ENCODE peak calls at places on chromosomes 3 and 15, in ten cellular contexts. U, C, Q, L, D, G, P, R, K and H are unnamed samples.

GRCh38 chr3:125110016-125110875 is 54.4 kb upstream of the HEG1 start:
- DNase-seq in C (peak; percentile 88), K (no peak), U (no peak), P (no peak), D (no peak), G (no peak), R (peak; percentile 87), L (no peak), Q (no peak), H (no peak)

GRCh38 chr15:68112711-68113110 is 58.6 kb downstream of the PIAS1 start:
- DNase-seq in R (no peak), K (no peak), P (no peak), U (no peak), L (no peak), Q (no peak), C (peak; percentile 36), D (no peak), G (no peak), H (no peak)

GRCh38 chr15:66233487-66234415 is 19.8 kb downstream of the MEGF11 start:
- DNase-seq in R (no peak), D (no peak), P (peak; percentile 34), C (peak; percentile 26), K (no peak), G (no peak), L (no peak), Q (no peak), U (no peak), H (no peak)

GRCh38 chr3:71725279-71725991 is at the start of gene EIF4E3:
- DNase-seq in G (no peak), Q (no peak), P (peak; percentile 38), R (peak; percentile 35), K (peak; percentile 89), U (peak; percentile 93), L (no peak), C (no peak), D (peak; percentile 31), H (peak; percentile 81)

GRCh38 chr3:13891492-13892073 is 11.7 kb upstream of the WNT7A start:
- DNase-seq in R (no peak), P (peak; percentile 17), D (no peak), L (no peak), G (no peak), U (no peak), C (no peak), K (no peak), Q (no peak), H (no peak)

GRCh38 chr3:153595186-153595815 is 433.3 kb downstream of the RAP2B start:
- DNase-seq in G (no peak), D (no peak), P (peak; percentile 23), C (peak; percentile 45), U (peak; percentile 1), R (peak; percentile 68), Q (peak; percentile 40), L (no peak), K (no peak), H (no peak)

GRCh38 chr15:25238716-25239470 is 199.9 kb downstream of the UBE3A start:
- DNase-seq in D (no peak), U (no peak), K (peak; percentile 37), G (no peak), Q (no peak), P (no peak), C (no peak), L (no peak), R (no peak), H (peak; percentile 14)

GRCh38 chr3:157572559-157573270 is 69.5 kb upstream of the VEPH1 start:
- DNase-seq in U (peak; percentile 55), K (no peak), G (no peak), C (peak; percentile 32), D (no peak), L (no peak), P (peak; percentile 56), Q (peak; percentile 77), R (peak; percentile 81), H (no peak)

GRCh38 chr3:112463250-112463649 is 36.0 kb downstream of the BTLA start:
- DNase-seq in C (no peak), L (no peak), U (no peak), Q (no peak), K (no peak), D (no peak), R (no peak), G (no peak), P (no peak), H (no peak)

GRCh38 chr3:172253200-172253599 is 195.1 kb downstream of the GHSR start:
- DNase-seq in C (no peak), L (no peak), G (no peak), K (no peak), U (no peak), D (no peak), Q (no peak), R (no peak), P (no peak), H (no peak)

GRCh38 chr3:197835509-197835908 is 44.5 kb downstream of the LRCH3 start:
- DNase-seq in Q (no peak), D (no peak), C (no peak), R (no peak), K (no peak), G (no peak), P (no peak), U (no peak), L (no peak), H (no peak)

GRCh38 chr3:21751891-21752290 is 881 bp upstream of the ZNF385D start:
- DNase-seq in G (no peak), R (peak; percentile 42), C (no peak), U (no peak), L (no peak), D (no peak), P (no peak), Q (no peak), K (no peak), H (no peak)

GRCh38 chr15:92521624-92522008 is 127.9 kb downstream of the ST8SIA2 start:
- DNase-seq in K (no peak), G (no peak), R (peak; percentile 86), Q (no peak), C (peak; percentile 62), L (peak; percentile 18), U (peak; percentile 64), D (peak; percentile 84), P (peak; percentile 56), H (peak; percentile 86)

GRCh38 chr3:126537730-126538281 is 13.9 kb downstream of the CHST13 start:
- DNase-seq in P (no peak), D (no peak), G (no peak), K (peak; percentile 34), R (no peak), C (no peak), L (no peak), Q (no peak), U (no peak), H (peak; percentile 29)

GRCh38 chr3:68467465-68467864 is 464.9 kb downstream of the TAFA4 start:
- DNase-seq in U (no peak), K (no peak), P (no peak), L (no peak), Q (no peak), G (no peak), D (no peak), C (no peak), R (peak; percentile 4), H (no peak)

GRCh38 chr3:148466143-148466542 is 231.6 kb upstream of the AGTR1 start:
- DNase-seq in U (no peak), C (no peak), D (no peak), K (no peak), G (no peak), L (no peak), Q (no peak), P (no peak), R (peak; percentile 37), H (no peak)

GRCh38 chr3:9088431-9089353 is 125.4 kb upstream of the RAD18 start:
- DNase-seq in D (no peak), U (no peak), G (no peak), P (peak; percentile 31), R (peak; percentile 71), C (peak; percentile 19), Q (no peak), L (no peak), K (no peak), H (no peak)

GRCh38 chr15:72540606-72541237 is 66.6 kb downstream of the ARIH1 start:
- DNase-seq in P (no peak), K (no peak), Q (no peak), D (no peak), L (no peak), R (no peak), U (no peak), C (no peak), G (no peak), H (no peak)

GRCh38 chr3:57559526-57559925 is 3.5 kb downstream of the PDE12 start:
- DNase-seq in L (no peak), U (no peak), Q (no peak), P (no peak), D (no peak), G (no peak), C (no peak), K (no peak), R (peak; percentile 70), H (no peak)

GRCh38 chr3:187012609-187013051 is 82.3 kb downstream of the ST6GAL1 start:
- DNase-seq in P (no peak), R (no peak), Q (no peak), K (no peak), L (no peak), U (no peak), C (no peak), G (no peak), D (no peak), H (no peak)

GRCh38 chr3:78604328-78604727 is 1163.5 kb downstream of the ROBO1 start:
- DNase-seq in P (no peak), Q (no peak), G (no peak), K (no peak), L (no peak), D (no peak), C (peak; percentile 61), R (peak; percentile 46), U (no peak), H (no peak)

GRCh38 chr3:138941259-138941885 is 5.6 kb downstream of the FOXL2 start:
- DNase-seq in C (no peak), G (no peak), K (no peak), U (peak; percentile 74), P (peak; percentile 19), Q (no peak), D (no peak), L (no peak), R (peak; percentile 53), H (no peak)

GRCh38 chr3:36312351-36312750 is 68.0 kb upstream of the STAC start:
- DNase-seq in U (peak; percentile 1), R (peak; percentile 30), P (no peak), C (no peak), L (no peak), D (no peak), Q (no peak), K (no peak), G (no peak), H (no peak)

GRCh38 chr15:38474155-38474757 is 20.3 kb downstream of the FAM98B start:
- DNase-seq in C (peak; percentile 62), G (no peak), U (peak; percentile 62), K (no peak), P (peak; percentile 38), R (peak; percentile 66), Q (peak; percentile 4), L (no peak), D (no peak), H (no peak)

GRCh38 chr3:18290130-18290529 is 135.0 kb downstream of the SATB1 start:
- DNase-seq in K (no peak), D (no peak), P (no peak), R (no peak), U (no peak), C (no peak), G (no peak), Q (no peak), L (no peak), H (no peak)